ENCODE peak calls at places on chromosomes 3 and 15, in four cellular contexts. N, W, Y and O are unnamed samples.

GRCh38 chr15:91077029-91077428 is 23.0 kb upstream of the SV2B start:
- DNase-seq in N (no peak), W (no peak), Y (no peak), O (no peak)

GRCh38 chr3:14016900-14017475 is 107.7 kb downstream of the CHCHD4 start:
- DNase-seq in N (no peak), W (no peak), Y (no peak), O (no peak)

GRCh38 chr3:61807865-61808276 is 246.5 kb downstream of the PTPRG start:
- DNase-seq in N (no peak), W (peak), Y (no peak), O (no peak)

GRCh38 chr15:38878946-38879345 is 314.3 kb upstream of the RASGRP1 start:
- DNase-seq in N (no peak), W (no peak), Y (no peak), O (no peak)

GRCh38 chr3:48403533-48404439 is 26.1 kb downstream of the PLXNB1 start:
- DNase-seq in N (no peak), W (peak), Y (no peak), O (no peak)

GRCh38 chr15:33851079-33851478 is 117.2 kb upstream of the CHRM5 start:
- DNase-seq in N (no peak), W (no peak), Y (no peak), O (no peak)

GRCh38 chr3:28973621-28974020 is 307.2 kb upstream of the RBMS3 start:
- DNase-seq in N (no peak), W (no peak), Y (no peak), O (no peak)

GRCh38 chr15:55434989-55435825 is 26.9 kb downstream of the PIERCE2 start:
- DNase-seq in N (no peak), W (peak), Y (peak), O (no peak)

GRCh38 chr3:6260551-6261191 is 600.2 kb upstream of the GRM7 start:
- DNase-seq in N (peak), W (no peak), Y (no peak), O (no peak)

GRCh38 chr3:98548544-98548943 is 16.8 kb downstream of the GPR15 start:
- DNase-seq in N (no peak), W (no peak), Y (no peak), O (no peak)

GRCh38 chr15:25860885-25861866 is 2.0 kb downstream of the ATP10A start:
- DNase-seq in N (no peak), W (no peak), Y (no peak), O (no peak)

GRCh38 chr3:47117803-47118364 is 46.0 kb downstream of the SETD2 start:
- DNase-seq in N (no peak), W (no peak), Y (no peak), O (no peak)

GRCh38 chr15:25664761-25665160 is 198.4 kb downstream of the ATP10A start:
- DNase-seq in N (no peak), W (no peak), Y (no peak), O (no peak)

GRCh38 chr15:57217716-57218598 is 158.3 kb upstream of the CGNL1 start:
- DNase-seq in N (no peak), W (no peak), Y (no peak), O (no peak)

GRCh38 chr15:36609793-36610192 is 30.4 kb downstream of the CDIN1 start:
- DNase-seq in N (no peak), W (no peak), Y (no peak), O (no peak)

GRCh38 chr3:126541628-126542339 is 16.9 kb downstream of the C3orf22 start:
- DNase-seq in N (no peak), W (no peak), Y (no peak), O (peak)

GRCh38 chr15:40918146-40918798 is 10.9 kb upstream of the DLL4 start:
- DNase-seq in N (no peak), W (no peak), Y (no peak), O (no peak)

GRCh38 chr15:68374346-68374745 is 57.6 kb downstream of the ITGA11 start:
- DNase-seq in N (no peak), W (no peak), Y (no peak), O (no peak)

GRCh38 chr3:183308746-183309145 is 55.7 kb downstream of the B3GNT5 start:
- DNase-seq in N (no peak), W (no peak), Y (no peak), O (no peak)

GRCh38 chr3:44968447-44968858 is 7.5 kb downstream of the ZDHHC3 start:
- DNase-seq in N (no peak), W (no peak), Y (no peak), O (no peak)

GRCh38 chr15:63858881-63859280 is 25.1 kb upstream of the HERC1 start:
- DNase-seq in N (no peak), W (no peak), Y (no peak), O (no peak)

GRCh38 chr3:190862209-190863118 is at the start of gene GMNC:
- DNase-seq in N (no peak), W (peak), Y (no peak), O (peak)

GRCh38 chr15:89899303-89899946 is 5.6 kb upstream of the AP3S2 start:
- DNase-seq in N (no peak), W (no peak), Y (no peak), O (no peak)

GRCh38 chr3:168030488-168031054 is 65.2 kb downstream of the GOLIM4 start:
- DNase-seq in N (no peak), W (no peak), Y (no peak), O (no peak)

GRCh38 chr3:132726341-132726823 is 4.2 kb upstream of the NPHP3 start:
- DNase-seq in N (no peak), W (peak), Y (peak), O (no peak)

GRCh38 chr3:42185044-42185443 is 80.9 kb downstream of the CCK start:
- DNase-seq in N (no peak), W (no peak), Y (no peak), O (no peak)

GRCh38 chr3:72439321-72440183 is 408.7 kb downstream of the SHQ1 start:
- DNase-seq in N (no peak), W (no peak), Y (no peak), O (no peak)

GRCh38 chr15:51186121-51186795 is 91.6 kb upstream of the TNFAIP8L3 start:
- DNase-seq in N (no peak), W (no peak), Y (no peak), O (no peak)

DNA sequence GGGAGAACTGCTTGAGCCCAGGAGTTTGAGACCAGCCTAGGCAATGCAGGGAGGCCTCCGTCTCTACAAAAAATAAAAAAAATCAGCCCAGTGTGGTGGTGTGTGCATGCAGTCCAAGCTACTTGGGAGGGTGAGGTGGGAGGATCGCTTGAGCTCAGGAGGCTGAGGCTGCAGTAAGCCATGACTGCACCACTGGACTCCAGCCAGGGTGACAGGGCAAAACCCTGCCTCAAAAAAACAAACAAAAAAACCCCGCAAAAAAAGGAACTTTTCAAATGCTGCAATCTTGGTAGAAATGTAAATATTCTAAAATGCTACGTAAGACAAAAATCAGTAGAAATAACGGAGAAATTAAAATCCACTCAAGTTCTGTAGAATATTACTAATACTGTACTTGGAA is 108.1 kb upstream of the MELTF start:
- DNase-seq in N (no peak), W (no peak), Y (no peak), O (no peak)
- TF ChIP-seq USF1 in N (no peak), W (no peak), Y (no peak), O (no peak)

DNA sequence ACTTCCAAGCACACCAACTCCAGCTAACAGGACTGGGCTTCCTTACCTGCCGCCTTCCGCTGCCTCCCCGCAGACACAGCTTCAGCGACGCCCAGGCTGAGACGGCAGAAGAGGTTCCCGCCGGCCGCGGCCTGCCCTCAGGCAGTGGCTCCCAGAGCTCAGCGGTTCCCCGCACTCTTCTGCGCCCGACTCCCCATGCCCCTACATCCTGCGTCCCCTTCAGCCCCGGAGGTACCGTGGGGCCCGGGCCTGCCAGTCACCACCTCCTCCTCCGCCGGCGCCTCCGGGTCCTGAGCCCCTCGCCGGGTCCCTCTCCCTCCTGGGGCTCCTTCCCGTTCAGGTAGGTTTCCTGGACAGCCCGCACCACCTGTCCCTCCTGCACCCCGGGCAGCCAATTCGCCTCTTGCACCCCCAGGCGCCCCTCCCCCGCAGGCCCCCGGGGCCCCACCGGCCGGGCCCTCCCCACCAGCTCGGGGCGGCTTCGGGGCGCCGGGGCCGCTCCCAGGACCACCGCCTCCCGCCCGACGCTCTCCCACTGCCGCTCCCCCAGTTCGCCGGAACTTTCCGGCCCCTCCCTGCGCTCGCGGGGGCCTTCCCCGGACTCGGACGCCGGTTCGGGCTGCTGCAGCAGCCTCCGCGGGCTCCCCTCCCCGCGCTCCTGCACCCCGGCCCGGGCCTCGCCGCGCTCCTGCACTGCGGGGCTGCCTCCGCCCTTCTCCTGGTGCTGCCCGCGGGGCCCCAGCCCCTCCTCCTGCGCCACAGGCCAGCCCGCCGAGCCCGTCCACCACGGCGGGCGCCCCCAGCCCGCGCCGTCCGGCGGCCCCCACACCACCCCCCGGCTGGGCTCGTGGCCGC is at the start of gene TNK2:
- DNase-seq in N (no peak), W (peak), Y (no peak), O (peak)
- TF ChIP-seq USF1 in N (no peak), W (no peak), Y (no peak), O (no peak)

GRCh38 chr3:65334045-65334665 is 646.4 kb upstream of the ADAMTS9 start:
- DNase-seq in N (no peak), W (no peak), Y (peak), O (peak)
- TF ChIP-seq USF1 in N (no peak), W (no peak), Y (no peak), O (no peak)

DNA sequence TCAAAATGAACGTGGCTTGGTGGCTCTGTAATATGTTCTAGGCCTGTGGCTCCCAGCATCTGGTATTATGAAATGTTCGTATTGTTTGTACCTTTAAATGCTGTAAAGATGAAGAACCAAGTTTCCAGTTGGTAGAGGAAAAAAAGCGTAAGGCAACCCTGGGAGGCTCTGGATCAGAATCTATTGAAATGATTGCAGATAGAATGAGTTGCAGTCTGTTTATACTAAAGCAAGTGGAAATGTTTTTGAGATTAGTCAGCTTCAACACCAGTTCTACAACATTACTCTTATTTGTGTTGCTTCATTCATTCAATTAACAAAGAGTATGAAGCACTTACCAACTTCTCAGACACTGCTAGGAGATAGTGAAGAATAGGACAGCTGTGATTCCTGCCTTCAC is 5.3 kb downstream of the ARL6IP5 start:
- DNase-seq in N (no peak), W (no peak), Y (no peak), O (no peak)
- TF ChIP-seq USF1 in N (no peak), W (no peak), Y (no peak), O (no peak)

DNA sequence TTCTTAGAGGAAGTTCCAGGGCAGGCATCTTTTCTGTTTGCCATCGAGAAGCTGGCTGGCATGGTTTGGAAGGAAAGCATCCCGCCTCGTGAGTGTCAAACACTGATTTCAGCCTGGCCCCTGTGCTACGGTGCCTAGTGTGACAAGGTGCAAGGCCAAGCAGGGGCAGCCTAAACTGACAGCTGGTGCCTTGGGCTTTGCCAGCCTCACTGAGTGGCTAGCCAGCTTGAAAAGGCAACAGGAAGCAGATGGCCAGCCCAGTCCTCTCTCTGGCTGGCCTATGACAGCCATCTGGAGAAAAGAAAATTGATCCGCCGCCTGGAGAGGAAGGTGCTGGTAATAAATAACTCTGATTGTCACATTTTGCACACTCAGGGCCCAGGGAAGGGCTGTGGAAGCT is 52.2 kb downstream of the C3orf85 start:
- DNase-seq in N (no peak), W (peak), Y (no peak), O (no peak)
- TF ChIP-seq USF1 in N (no peak), W (no peak), Y (no peak), O (no peak)

DNA sequence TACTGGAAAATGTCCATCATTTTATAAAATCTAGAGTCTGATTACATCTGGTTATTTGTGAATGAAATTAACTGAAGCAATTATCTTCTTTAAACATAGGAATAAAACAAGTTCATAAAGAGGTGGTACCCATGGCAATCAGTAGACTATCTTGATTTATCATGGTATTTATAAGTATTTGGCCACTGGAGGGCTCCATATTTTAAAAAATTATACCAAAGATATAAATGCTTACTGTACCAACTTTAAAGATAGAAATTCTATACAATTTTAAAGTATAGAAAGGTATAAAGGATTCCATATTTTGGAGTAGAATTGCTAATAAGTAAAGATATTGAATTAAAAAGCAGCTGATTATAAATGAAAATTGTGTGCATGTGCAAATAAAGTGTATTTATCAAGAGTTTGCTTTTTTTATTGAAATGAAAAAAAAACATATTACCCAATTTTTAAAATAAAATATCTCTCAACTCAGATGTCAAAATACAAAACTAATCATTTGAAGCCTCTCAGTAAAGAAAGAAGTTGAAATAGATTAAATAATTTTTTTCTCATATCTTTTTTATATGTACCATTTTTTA is 105.3 kb downstream of the BBX start:
- DNase-seq in N (no peak), W (no peak), Y (no peak), O (no peak)
- TF ChIP-seq USF1 in N (no peak), W (no peak), Y (no peak), O (no peak)

GRCh38 chr15:50059883-50060282 is 59.1 kb downstream of the ATP8B4 start:
- DNase-seq in N (no peak), W (no peak), Y (no peak), O (no peak)
- TF ChIP-seq USF1 in N (no peak), W (no peak), Y (no peak), O (no peak)

GRCh38 chr3:123805504-123805903 is 78.6 kb downstream of the MYLK start:
- DNase-seq in N (no peak), W (no peak), Y (no peak), O (no peak)

GRCh38 chr3:123809597-123809996 is 74.5 kb downstream of the MYLK start:
- DNase-seq in N (no peak), W (no peak), Y (no peak), O (no peak)

GRCh38 chr3:123804676-123805075 is 79.5 kb downstream of the MYLK start:
- DNase-seq in N (no peak), W (no peak), Y (no peak), O (no peak)

GRCh38 chr3:123808812-123809211 is 75.3 kb downstream of the MYLK start:
- DNase-seq in N (no peak), W (no peak), Y (no peak), O (no peak)

DNA sequence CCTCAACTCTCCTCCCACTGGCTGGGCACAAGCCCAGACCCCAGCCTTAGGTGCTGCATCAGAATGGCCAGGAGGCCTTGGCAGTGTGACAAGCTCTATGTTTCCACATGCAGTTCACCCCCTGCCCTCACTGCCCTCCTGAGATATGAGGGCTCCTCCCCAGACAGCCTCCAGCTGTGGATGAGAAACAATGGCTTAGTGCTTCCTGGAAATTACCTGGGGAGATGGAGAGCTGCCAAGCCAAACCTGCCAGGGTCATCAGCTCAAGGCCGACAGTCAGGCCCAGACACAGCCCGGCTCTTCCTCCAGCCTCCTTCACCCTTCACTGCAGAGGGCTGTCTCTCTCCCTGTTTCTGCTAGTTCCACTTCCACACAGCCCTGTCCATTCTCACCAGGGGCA is 76.3 kb downstream of the MYLK start:
- DNase-seq in N (no peak), W (peak), Y (no peak), O (no peak)
- TF ChIP-seq USF1 in N (no peak), W (no peak), Y (no peak), O (no peak)

GRCh38 chr3:153273217-153273616 is 111.2 kb downstream of the RAP2B start:
- DNase-seq in N (no peak), W (no peak), Y (no peak), O (no peak)
- TF ChIP-seq USF1 in N (no peak), W (no peak), Y (no peak), O (no peak)

DNA sequence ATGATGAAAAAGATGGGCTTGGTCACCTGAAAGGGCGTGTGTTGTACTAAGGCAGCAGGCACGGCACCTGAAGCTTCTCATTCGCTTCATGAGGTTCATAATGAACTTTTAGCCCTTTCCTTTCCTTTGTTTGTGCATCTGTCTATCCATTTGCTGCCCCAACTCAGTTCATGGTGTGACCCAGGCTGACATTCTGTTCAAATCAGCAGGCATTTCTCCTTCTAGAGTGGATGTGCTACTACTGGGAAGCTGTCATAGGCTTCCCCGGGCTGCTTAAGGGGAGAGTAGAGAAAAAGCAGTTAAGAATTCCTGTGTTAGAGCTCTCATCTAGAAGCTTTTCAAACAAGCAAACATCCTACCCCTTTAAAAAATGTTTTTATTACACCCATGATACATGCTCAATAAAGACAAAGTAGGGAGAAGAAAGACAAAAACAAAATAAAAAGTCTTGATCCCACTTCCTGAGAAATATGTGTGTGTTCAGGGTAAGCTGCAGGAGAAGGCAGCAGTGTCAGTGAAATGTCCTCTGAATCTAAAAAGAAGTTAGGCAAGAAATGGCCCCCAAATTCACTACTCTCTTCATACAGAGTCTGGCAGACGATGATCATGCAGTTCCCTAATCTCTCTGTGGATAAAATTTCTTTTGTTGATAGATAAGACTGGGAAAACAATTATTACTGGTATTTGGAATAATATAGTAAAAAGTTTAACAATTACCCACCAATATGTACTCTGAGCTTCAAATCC is 136.9 kb upstream of the PFN2 start:
- DNase-seq in N (no peak), W (no peak), Y (no peak), O (no peak)
- TF ChIP-seq USF1 in N (no peak), W (no peak), Y (no peak), O (no peak)